ENCODE peak calls at places on chromosome 13, in four cellular contexts. One of them, this sample, is unnamed.

GRCh38 chr13:44317752-44318550 is 55.7 kb upstream of the SERP2 start:
- DNase-seq in NB4: no peak
- DNase-seq in WTC11: no peak
- DNase-seq in psoas muscle: no peak
- DNase-seq in this sample: no peak

GRCh38 chr13:54433511-54434206 is 1405.0 kb downstream of the OLFM4 start:
- DNase-seq in NB4: no peak
- DNase-seq in WTC11: no peak
- DNase-seq in psoas muscle: no peak
- DNase-seq in this sample: no peak

GRCh38 chr13:33312150-33312908 is 26.8 kb upstream of the STARD13 start:
- DNase-seq in NB4: no peak
- DNase-seq in WTC11: no peak
- DNase-seq in psoas muscle: no peak
- DNase-seq in this sample: no peak

GRCh38 chr13:29190298-29190697 is 370.2 kb downstream of the MTUS2 start:
- DNase-seq in NB4: no peak
- DNase-seq in WTC11: no peak
- DNase-seq in psoas muscle: no peak
- DNase-seq in this sample: no peak

GRCh38 chr13:25292301-25292700 is 5.0 kb upstream of the MTMR6 start:
- DNase-seq in NB4: peak
- DNase-seq in WTC11: no peak
- DNase-seq in psoas muscle: peak
- DNase-seq in this sample: peak

GRCh38 chr13:111482126-111482525 is 161.7 kb downstream of the TEX29 start:
- DNase-seq in NB4: no peak
- DNase-seq in WTC11: no peak
- DNase-seq in psoas muscle: no peak
- DNase-seq in this sample: no peak

GRCh38 chr13:72174549-72174948 is 307.5 kb upstream of the DACH1 start:
- DNase-seq in NB4: no peak
- DNase-seq in WTC11: no peak
- DNase-seq in psoas muscle: no peak
- DNase-seq in this sample: no peak

GRCh38 chr13:111658150-111659100 is 338.0 kb downstream of the TEX29 start:
- DNase-seq in NB4: peak
- DNase-seq in WTC11: peak
- DNase-seq in psoas muscle: no peak
- DNase-seq in this sample: peak

GRCh38 chr13:92172191-92172590 is 773.8 kb downstream of the GPC5 start:
- DNase-seq in NB4: no peak
- DNase-seq in WTC11: no peak
- DNase-seq in psoas muscle: no peak
- DNase-seq in this sample: no peak

GRCh38 chr13:46778879-46779278 is 18.1 kb downstream of the ESD start:
- DNase-seq in NB4: no peak
- DNase-seq in WTC11: no peak
- DNase-seq in psoas muscle: no peak
- DNase-seq in this sample: no peak

GRCh38 chr13:74452881-74453280 is 318.7 kb upstream of the KLF12 start:
- DNase-seq in NB4: no peak
- DNase-seq in WTC11: no peak
- DNase-seq in psoas muscle: no peak
- DNase-seq in this sample: no peak

GRCh38 chr13:29362849-29363604 is 232.5 kb downstream of the SLC7A1 start:
- DNase-seq in NB4: peak
- DNase-seq in WTC11: peak
- DNase-seq in psoas muscle: no peak
- DNase-seq in this sample: peak

GRCh38 chr13:29621401-29621800 is 25.9 kb upstream of the SLC7A1 start:
- DNase-seq in NB4: peak
- DNase-seq in WTC11: no peak
- DNase-seq in psoas muscle: no peak
- DNase-seq in this sample: no peak

DNA sequence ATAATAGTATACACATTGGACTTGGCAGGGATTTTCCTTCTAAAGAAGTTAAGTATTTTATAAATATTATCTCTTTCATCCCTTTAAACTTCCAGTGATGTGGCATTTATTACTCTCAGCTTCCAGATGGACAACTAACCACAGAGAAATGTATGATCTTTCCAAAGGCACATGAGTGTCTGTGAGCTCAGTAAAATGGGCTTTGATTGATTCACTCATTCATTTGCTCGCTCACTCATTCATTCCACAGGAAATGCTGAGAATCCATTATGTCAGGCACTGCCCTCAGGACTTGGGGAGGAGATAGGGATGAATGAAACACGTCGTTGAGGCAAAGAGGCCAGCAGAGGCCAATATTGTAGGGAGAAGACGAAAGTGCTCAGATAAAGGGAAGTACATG is 359.4 kb downstream of the EFNB2 start:
- DNase-seq in NB4: no peak
- DNase-seq in WTC11: no peak
- DNase-seq in psoas muscle: no peak
- DNase-seq in this sample: no peak
- TF ChIP-seq CTCF in NB4: no peak
- TF ChIP-seq CTCF in WTC11: no peak
- TF ChIP-seq CTCF in psoas muscle: no peak
- TF ChIP-seq CTCF in this sample: no peak

GRCh38 chr13:91045351-91046034 is 302.0 kb upstream of the MIR17HG start:
- DNase-seq in NB4: peak
- DNase-seq in WTC11: no peak
- DNase-seq in psoas muscle: no peak
- DNase-seq in this sample: no peak
- TF ChIP-seq CTCF in NB4: peak
- TF ChIP-seq CTCF in WTC11: no peak
- TF ChIP-seq CTCF in psoas muscle: no peak
- TF ChIP-seq CTCF in this sample: no peak

DNA sequence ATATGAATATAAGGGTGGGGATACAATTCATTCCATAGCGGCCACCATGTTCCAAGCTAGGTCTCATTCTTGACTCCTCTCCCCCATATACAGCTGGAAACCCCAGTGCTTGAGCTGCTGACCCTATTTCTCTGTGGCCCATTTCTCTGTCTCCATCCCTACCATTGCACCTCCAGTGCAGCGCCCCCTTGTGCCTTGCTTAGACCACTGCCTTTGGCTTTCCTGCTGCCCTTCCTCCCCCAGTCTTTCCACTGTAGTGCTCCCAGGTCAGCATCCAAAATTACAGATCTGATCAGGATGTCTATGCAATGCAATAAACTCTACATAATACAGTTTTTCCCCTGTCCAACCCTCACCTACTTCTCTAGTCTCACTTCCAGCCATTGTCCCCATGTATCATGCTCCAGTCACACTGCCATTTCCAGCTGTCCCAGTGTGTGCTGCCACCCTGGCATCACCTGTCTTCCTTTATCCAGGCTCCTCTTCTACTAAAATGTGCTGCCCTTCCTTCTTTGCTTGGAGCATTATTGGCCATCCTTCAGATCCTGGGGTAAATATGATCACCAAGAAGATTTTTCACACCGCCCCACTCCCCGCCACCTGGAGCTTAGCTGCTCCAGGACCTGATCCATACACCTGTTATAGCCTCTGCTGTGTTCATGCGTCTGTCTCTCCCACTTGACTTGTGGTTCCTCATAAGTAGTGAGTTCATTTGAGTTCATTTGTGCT is 199.4 kb upstream of the IPO5 start:
- DNase-seq in NB4: peak
- DNase-seq in WTC11: peak
- DNase-seq in psoas muscle: no peak
- DNase-seq in this sample: no peak
- TF ChIP-seq CTCF in NB4: peak
- TF ChIP-seq CTCF in WTC11: peak
- TF ChIP-seq CTCF in psoas muscle: no peak
- TF ChIP-seq CTCF in this sample: no peak

DNA sequence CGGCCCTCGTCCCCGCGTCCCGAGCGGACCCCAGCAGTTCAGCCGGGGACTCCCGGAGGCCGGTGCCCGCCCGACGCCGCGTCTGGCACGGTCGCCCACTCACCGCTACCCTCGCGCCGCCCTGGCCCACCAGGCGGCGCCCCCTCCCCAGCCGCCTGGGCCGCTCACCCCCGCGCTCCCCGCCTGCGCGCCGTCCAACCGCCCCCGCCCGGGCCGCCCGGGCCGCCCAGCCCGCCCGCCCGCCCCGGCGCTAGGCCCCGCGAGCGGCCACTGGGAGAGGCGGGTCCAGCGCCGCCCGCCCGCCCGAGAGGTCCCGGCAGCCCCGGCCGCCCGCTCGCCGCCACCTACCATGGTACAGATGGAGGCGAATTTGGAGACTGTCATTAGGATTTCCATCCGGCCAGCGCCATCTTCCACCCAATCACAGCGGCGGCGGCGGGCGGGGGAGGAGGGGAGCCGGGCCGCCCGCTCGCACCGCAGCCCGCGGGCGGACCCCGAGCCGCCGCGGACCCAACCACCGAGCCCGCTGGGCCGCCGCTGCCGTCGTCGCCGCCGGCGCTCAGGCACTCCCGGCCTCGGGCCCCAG is at the start of gene USP12:
- DNase-seq in NB4: peak
- DNase-seq in WTC11: peak
- DNase-seq in psoas muscle: no peak
- DNase-seq in this sample: peak
- TF ChIP-seq CTCF in NB4: no peak
- TF ChIP-seq CTCF in WTC11: no peak
- TF ChIP-seq CTCF in psoas muscle: peak
- TF ChIP-seq CTCF in this sample: no peak

GRCh38 chr13:78806457-78806856 is 147.5 kb upstream of the OBI1 start:
- DNase-seq in NB4: peak
- DNase-seq in WTC11: no peak
- DNase-seq in psoas muscle: no peak
- DNase-seq in this sample: no peak
- TF ChIP-seq CTCF in NB4: peak
- TF ChIP-seq CTCF in WTC11: no peak
- TF ChIP-seq CTCF in psoas muscle: no peak
- TF ChIP-seq CTCF in this sample: peak

DNA sequence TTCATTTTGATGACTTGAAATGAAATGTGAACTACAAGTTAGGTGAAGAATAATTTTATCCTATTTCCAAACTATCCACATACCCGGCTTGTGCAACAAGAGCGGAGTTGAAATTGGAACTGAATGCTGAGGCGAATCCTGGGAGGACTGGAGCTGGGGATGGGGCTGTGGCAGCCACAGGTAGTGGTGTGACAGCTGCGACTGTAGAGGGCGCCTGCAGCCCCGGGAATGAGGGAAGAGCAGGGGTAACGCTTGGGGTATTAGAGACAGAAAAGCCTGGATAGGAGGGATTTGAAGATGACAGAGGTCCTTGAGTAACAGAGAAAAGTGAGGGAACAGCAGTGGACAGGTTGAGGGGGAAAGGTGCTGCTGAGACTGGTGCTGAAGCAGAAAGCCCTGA is 22.0 kb upstream of the STOML3 start:
- DNase-seq in NB4: peak
- DNase-seq in WTC11: peak
- DNase-seq in psoas muscle: no peak
- DNase-seq in this sample: peak
- TF ChIP-seq CTCF in NB4: peak
- TF ChIP-seq CTCF in WTC11: no peak
- TF ChIP-seq CTCF in psoas muscle: no peak
- TF ChIP-seq CTCF in this sample: no peak

DNA sequence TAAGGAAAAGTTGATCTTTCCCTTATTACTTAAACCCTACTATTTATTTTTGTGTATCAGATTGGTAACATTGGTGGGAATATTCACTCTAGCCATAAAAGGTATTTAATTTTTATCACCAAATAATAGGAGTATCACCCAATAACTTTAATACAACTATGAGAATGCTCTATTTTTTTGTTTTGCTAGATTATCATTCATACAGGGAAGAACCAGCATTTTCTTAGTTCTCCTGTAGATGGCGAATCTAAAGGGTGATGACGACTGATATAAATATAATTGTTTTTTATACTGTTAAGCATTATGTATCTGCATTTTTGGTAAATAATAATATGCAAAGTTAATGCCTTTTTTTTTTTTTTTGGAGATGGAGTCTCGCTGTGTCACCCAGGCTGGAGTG is 7.9 kb upstream of the FRY start:
- DNase-seq in NB4: peak
- DNase-seq in WTC11: no peak
- DNase-seq in psoas muscle: no peak
- DNase-seq in this sample: no peak
- TF ChIP-seq CTCF in NB4: peak
- TF ChIP-seq CTCF in WTC11: no peak
- TF ChIP-seq CTCF in psoas muscle: no peak
- TF ChIP-seq CTCF in this sample: no peak

DNA sequence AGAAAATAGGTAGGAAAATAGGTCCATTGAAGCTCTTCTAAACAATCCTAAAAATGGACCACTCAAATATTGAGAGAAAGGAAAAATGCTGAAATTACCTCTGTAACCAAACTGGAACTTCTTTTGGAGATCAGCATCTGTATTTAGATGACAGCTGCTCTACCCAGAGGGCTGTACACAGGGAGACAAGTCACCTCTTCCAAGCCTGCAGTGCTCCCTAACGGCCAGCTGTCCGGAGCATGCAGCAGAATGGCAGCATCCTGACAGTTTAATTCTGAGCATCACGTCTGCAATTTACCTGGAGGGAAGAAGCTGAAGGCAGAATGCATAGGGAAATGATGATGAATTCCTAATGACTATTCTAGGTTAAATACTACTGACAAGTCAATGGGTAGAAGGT is 62.8 kb upstream of the DIAPH3 start:
- DNase-seq in NB4: peak
- DNase-seq in WTC11: peak
- DNase-seq in psoas muscle: no peak
- DNase-seq in this sample: peak
- TF ChIP-seq CTCF in NB4: peak
- TF ChIP-seq CTCF in WTC11: no peak
- TF ChIP-seq CTCF in psoas muscle: no peak
- TF ChIP-seq CTCF in this sample: no peak

GRCh38 chr13:50275392-50276063 is 260.3 kb downstream of the KCNRG start:
- DNase-seq in NB4: no peak
- DNase-seq in WTC11: no peak
- DNase-seq in psoas muscle: no peak
- DNase-seq in this sample: no peak
- TF ChIP-seq CTCF in NB4: no peak
- TF ChIP-seq CTCF in WTC11: no peak
- TF ChIP-seq CTCF in psoas muscle: no peak
- TF ChIP-seq CTCF in this sample: no peak

This sample was measured in glutamatergic neuron.